ENCODE peak calls at places on chromosomes 6 and 20, in eight cellular contexts. H, A, O, X, Q, V, N and S are unnamed samples. For H3K4me1, the result is how much of the 10 kb centered on the place peaks cover.

GRCh38 chr20:38970302-38970701 is 8.2 kb downstream of the DHX35 start:
- DNase-seq in H (peak), A (peak), O (no peak), X (no peak), Q (no peak), V (no peak), N (no peak), S (no peak)

GRCh38 chr20:25033250-25033940 is 24.5 kb downstream of the ACSS1 start:
- DNase-seq in H (no peak), A (no peak), O (no peak), X (no peak), Q (peak), V (no peak), N (peak), S (no peak)

GRCh38 chr6:42025066-42025789 is 25.1 kb upstream of the TAF8 start:
- DNase-seq in H (no peak), A (no peak), O (no peak), X (no peak), Q (no peak), V (no peak), N (no peak), S (peak)

GRCh38 chr6:56279346-56280080 is 32.1 kb upstream of the COL21A1 start:
- DNase-seq in H (peak), A (no peak), O (no peak), X (peak), Q (peak), V (no peak), N (no peak), S (no peak)

GRCh38 chr6:80143312-80143960 is 37.0 kb downstream of the BCKDHB start:
- DNase-seq in H (peak), A (peak), O (no peak), X (peak), Q (peak), V (no peak), N (peak), S (no peak)

GRCh38 chr20:13373400-13373799 is 152.3 kb downstream of the ISM1 start:
- DNase-seq in H (no peak), A (no peak), O (no peak), X (no peak), Q (no peak), V (no peak), N (no peak), S (no peak)

GRCh38 chr6:42113929-42114636 is 28.3 kb downstream of the C6orf132 start:
- DNase-seq in H (peak), A (peak), O (no peak), X (peak), Q (peak), V (no peak), N (no peak), S (no peak)

GRCh38 chr6:1388927-1389790 is at the start of gene FOXF2:
- DNase-seq in H (no peak), A (peak), O (peak), X (no peak), Q (peak), V (no peak), N (no peak), S (no peak)

GRCh38 chr6:73803562-73804221 is 107.7 kb downstream of the CD109 start:
- DNase-seq in H (peak), A (peak), O (peak), X (peak), Q (peak), V (no peak), N (peak), S (peak)

GRCh38 chr20:15099130-15099529 is 761.7 kb upstream of the FLRT3 start:
- DNase-seq in H (no peak), A (no peak), O (no peak), X (no peak), Q (no peak), V (no peak), N (no peak), S (no peak)

GRCh38 chr20:44580581-44581268 is 1.7 kb upstream of the PKIG start:
- DNase-seq in H (peak), A (no peak), O (no peak), X (no peak), Q (no peak), V (no peak), N (no peak), S (no peak)

GRCh38 chr6:163735076-163735475 is 320.6 kb downstream of the QKI start:
- DNase-seq in H (no peak), A (no peak), O (no peak), X (no peak), Q (no peak), V (no peak), N (no peak), S (no peak)

GRCh38 chr20:1894471-1894950 is 696 bp upstream of the SIRPA start:
- DNase-seq in H (peak), A (peak), O (no peak), X (no peak), Q (peak), V (peak), N (peak), S (no peak)

GRCh38 chr6:111711476-111711875 is 105.8 kb upstream of the TRAF3IP2 start:
- DNase-seq in H (no peak), A (peak), O (peak), X (no peak), Q (no peak), V (no peak), N (peak), S (no peak)

GRCh38 chr6:156752666-156753301 is 24.4 kb upstream of the ARID1B start:
- DNase-seq in H (no peak), A (no peak), O (peak), X (no peak), Q (no peak), V (no peak), N (no peak), S (peak)

GRCh38 chr20:21618697-21619421 is 86.6 kb upstream of the PAX1 start:
- DNase-seq in H (no peak), A (no peak), O (no peak), X (no peak), Q (no peak), V (peak), N (no peak), S (peak)

GRCh38 chr6:99592900-99593299 is 13.7 kb upstream of the PRDM13 start:
- DNase-seq in H (no peak), A (peak), O (no peak), X (no peak), Q (no peak), V (no peak), N (no peak), S (no peak)

GRCh38 chr6:11363881-11364576 is 131.6 kb upstream of the NEDD9 start:
- DNase-seq in H (no peak), A (no peak), O (no peak), X (no peak), Q (no peak), V (no peak), N (no peak), S (no peak)

GRCh38 chr20:10603971-10604864 is 69.6 kb downstream of the JAG1 start:
- DNase-seq in H (peak), A (peak), O (no peak), X (peak), Q (peak), V (no peak), N (no peak), S (no peak)

GRCh38 chr6:64955435-64955848 is 751.6 kb downstream of the EYS start:
- DNase-seq in H (peak), A (no peak), O (no peak), X (no peak), Q (no peak), V (no peak), N (no peak), S (no peak)

GRCh38 chr6:79634491-79634890 is 3.4 kb downstream of the SH3BGRL2 start:
- DNase-seq in H (no peak), A (no peak), O (no peak), X (no peak), Q (no peak), V (no peak), N (peak), S (no peak)

GRCh38 chr6:165849539-165850430 is 186.7 kb upstream of the PDE10A start:
- DNase-seq in H (no peak), A (peak), O (no peak), X (no peak), Q (no peak), V (no peak), N (no peak), S (no peak)

GRCh38 chr20:1845701-1846100 is 49.5 kb upstream of the SIRPA start:
- DNase-seq in H (no peak), A (no peak), O (no peak), X (no peak), Q (no peak), V (no peak), N (no peak), S (no peak)

GRCh38 chr6:123967900-123968299 is 164.2 kb downstream of the NKAIN2 start:
- DNase-seq in H (no peak), A (no peak), O (no peak), X (no peak), Q (no peak), V (no peak), N (no peak), S (no peak)

GRCh38 chr6:155528982-155529453 is 73.4 kb upstream of the NOX3 start:
- DNase-seq in H (peak), A (peak), O (no peak), X (no peak), Q (peak), V (no peak), N (no peak), S (peak)

GRCh38 chr6:23522751-23523527 is 603.1 kb upstream of the NRSN1 start:
- DNase-seq in H (no peak), A (no peak), O (peak), X (no peak), Q (no peak), V (no peak), N (peak), S (no peak)

GRCh38 chr20:41497186-41497895 is 120.8 kb downstream of the CHD6 start:
- DNase-seq in H (no peak), A (no peak), O (no peak), X (no peak), Q (peak), V (no peak), N (no peak), S (no peak)

GRCh38 chr6:131828946-131829345 is 21.1 kb downstream of the ENPP1 start:
- DNase-seq in H (no peak), A (no peak), O (no peak), X (no peak), Q (no peak), V (no peak), N (no peak), S (no peak)

GRCh38 chr6:31175961-31176360 is 5.5 kb upstream of the POU5F1 start:
- DNase-seq in H (no peak), A (peak), O (no peak), X (no peak), Q (no peak), V (no peak), N (no peak), S (no peak)
- H2AFZ ChIP-seq in H (no peak), A (peak), O (no peak), X (no peak), Q (no peak), V (no peak), N (no peak), S (no peak)

GRCh38 chr6:25006565-25007001 is 70.8 kb upstream of the RIPOR2 start:
- DNase-seq in H (peak), A (peak), O (no peak), X (peak), Q (peak), V (no peak), N (no peak), S (peak)
- H3K4me1 ChIP-seq in H (under half), A (under half), O (under half), X (under half), Q (under half), V (under half), N (under half), S (under half)

GRCh38 chr6:160000280-160000704 is 31.4 kb downstream of the IGF2R start:
- DNase-seq in H (peak), A (no peak), O (no peak), X (no peak), Q (no peak), V (no peak), N (no peak), S (no peak)
- TF ChIP-seq EZH2phosphoT487 in H (no peak), A (no peak), O (no peak), X (no peak), Q (no peak), V (no peak), N (no peak), S (no peak)

GRCh38 chr20:46179811-46180326 is 61.8 kb downstream of the CD40 start:
- DNase-seq in H (no peak), A (no peak), O (no peak), X (no peak), Q (no peak), V (no peak), N (no peak), S (no peak)
- H2AFZ ChIP-seq in H (no peak), A (no peak), O (no peak), X (no peak), Q (no peak), V (no peak), N (no peak), S (no peak)

GRCh38 chr6:116253505-116254296 is at the start of gene TSPYL4:
- DNase-seq in H (peak), A (peak), O (peak), X (peak), Q (peak), V (peak), N (peak), S (peak)
- H3K4me1 ChIP-seq in H (under half), A (half or more), O (under half), X (under half), Q (under half), V (under half), N (under half), S (under half)

GRCh38 chr6:101393291-101394251 is at the start of gene GRIK2:
- DNase-seq in H (peak), A (peak), O (peak), X (no peak), Q (peak), V (peak), N (peak), S (no peak)
- TF ChIP-seq EZH2phosphoT487 in H (no peak), A (no peak), O (no peak), X (no peak), Q (no peak), V (no peak), N (no peak), S (no peak)

GRCh38 chr6:119495230-119495683 is 145.7 kb upstream of the MAN1A1 start:
- DNase-seq in H (no peak), A (no peak), O (no peak), X (no peak), Q (no peak), V (no peak), N (peak), S (no peak)

GRCh38 chr6:119501798-119502483 is 152.4 kb upstream of the MAN1A1 start:
- DNase-seq in H (no peak), A (no peak), O (no peak), X (no peak), Q (no peak), V (peak), N (no peak), S (peak)

GRCh38 chr6:119499797-119500196 is 150.2 kb upstream of the MAN1A1 start:
- DNase-seq in H (no peak), A (no peak), O (no peak), X (no peak), Q (no peak), V (no peak), N (no peak), S (no peak)

GRCh38 chr6:119493980-119494379 is 144.4 kb upstream of the MAN1A1 start:
- DNase-seq in H (no peak), A (no peak), O (no peak), X (no peak), Q (no peak), V (no peak), N (no peak), S (no peak)

GRCh38 chr6:119497988-119498727 is 148.6 kb upstream of the MAN1A1 start:
- DNase-seq in H (no peak), A (no peak), O (no peak), X (no peak), Q (no peak), V (peak), N (no peak), S (no peak)
- H2AFZ ChIP-seq in H (no peak), A (no peak), O (no peak), X (no peak), Q (no peak), V (peak), N (no peak), S (peak)

GRCh38 chr20:61595216-61595615 is 343.2 kb downstream of the CDH4 start:
- DNase-seq in H (no peak), A (no peak), O (no peak), X (no peak), Q (no peak), V (no peak), N (no peak), S (no peak)
- H3K4me1 ChIP-seq in H (under half), A (under half), O (under half), X (under half), Q (under half), V (under half), N (under half), S (under half)

GRCh38 chr6:91094806-91095475 is 508.1 kb upstream of the MAP3K7 start:
- DNase-seq in H (no peak), A (no peak), O (no peak), X (no peak), Q (no peak), V (no peak), N (no peak), S (no peak)
- TF ChIP-seq EZH2phosphoT487 in H (no peak), A (no peak), O (no peak), X (no peak), Q (no peak), V (no peak), N (no peak), S (no peak)

GRCh38 chr6:130776287-130776925 is 50.8 kb upstream of the SMLR1 start:
- DNase-seq in H (no peak), A (no peak), O (no peak), X (no peak), Q (no peak), V (peak), N (no peak), S (no peak)
- H2AFZ ChIP-seq in H (no peak), A (no peak), O (no peak), X (no peak), Q (no peak), V (no peak), N (peak), S (no peak)